ENCODE peak calls at places on chromosome 18, in seven cellular contexts. One of them, this sample, is unnamed.

GRCh38 chr18:26307161-26307773 is 81.0 kb downstream of the TAF4B start:
- DNase-seq in germinal center: peak
- DNase-seq in neural crest cell: peak
- DNase-seq in HTR-8/SVneo: peak
- DNase-seq in retina: peak
- DNase-seq in epithelial cell of esophagus: peak
- DNase-seq in B cell: no peak
- DNase-seq in this sample: peak

GRCh38 chr18:71665131-71665530 is 879.0 kb downstream of the CBLN2 start:
- DNase-seq in retina: no peak
- DNase-seq in HTR-8/SVneo: no peak
- DNase-seq in germinal center: no peak
- DNase-seq in neural crest cell: no peak
- DNase-seq in epithelial cell of esophagus: no peak
- DNase-seq in B cell: no peak
- DNase-seq in this sample: peak

GRCh38 chr18:57269756-57270534 is 82.4 kb upstream of the ST8SIA3 start:
- DNase-seq in B cell: no peak
- DNase-seq in germinal center: no peak
- DNase-seq in neural crest cell: no peak
- DNase-seq in HTR-8/SVneo: no peak
- DNase-seq in retina: no peak
- DNase-seq in epithelial cell of esophagus: no peak
- DNase-seq in this sample: no peak

GRCh38 chr18:31486165-31486564 is 11.8 kb upstream of the DSG2 start:
- DNase-seq in retina: no peak
- DNase-seq in HTR-8/SVneo: no peak
- DNase-seq in epithelial cell of esophagus: peak
- DNase-seq in germinal center: no peak
- DNase-seq in B cell: no peak
- DNase-seq in neural crest cell: no peak
- DNase-seq in this sample: no peak

GRCh38 chr18:76565238-76566173 is 70.5 kb upstream of the ZNF516 start:
- DNase-seq in retina: peak
- DNase-seq in HTR-8/SVneo: peak
- DNase-seq in B cell: no peak
- DNase-seq in germinal center: no peak
- DNase-seq in neural crest cell: peak
- DNase-seq in epithelial cell of esophagus: peak
- DNase-seq in this sample: peak

GRCh38 chr18:58208207-58208944 is 164.3 kb downstream of the NEDD4L start:
- DNase-seq in germinal center: no peak
- DNase-seq in neural crest cell: no peak
- DNase-seq in retina: peak
- DNase-seq in HTR-8/SVneo: no peak
- DNase-seq in epithelial cell of esophagus: peak
- DNase-seq in B cell: no peak
- DNase-seq in this sample: no peak

GRCh38 chr18:62388855-62389760 is 64.0 kb downstream of the TNFRSF11A start:
- DNase-seq in B cell: no peak
- DNase-seq in retina: no peak
- DNase-seq in neural crest cell: no peak
- DNase-seq in epithelial cell of esophagus: peak
- DNase-seq in HTR-8/SVneo: no peak
- DNase-seq in germinal center: no peak
- DNase-seq in this sample: no peak

GRCh38 chr18:50158866-50159653 is 35.9 kb downstream of the MYO5B start:
- DNase-seq in retina: peak
- DNase-seq in epithelial cell of esophagus: peak
- DNase-seq in HTR-8/SVneo: no peak
- DNase-seq in germinal center: no peak
- DNase-seq in neural crest cell: no peak
- DNase-seq in B cell: no peak
- DNase-seq in this sample: no peak

GRCh38 chr18:23237524-23238151 is 102.4 kb downstream of the CABLES1 start:
- DNase-seq in neural crest cell: peak
- DNase-seq in B cell: peak
- DNase-seq in epithelial cell of esophagus: peak
- DNase-seq in retina: no peak
- DNase-seq in HTR-8/SVneo: no peak
- DNase-seq in germinal center: peak
- DNase-seq in this sample: no peak

GRCh38 chr18:2256577-2256976 is 314.7 kb downstream of the METTL4 start:
- DNase-seq in germinal center: no peak
- DNase-seq in neural crest cell: no peak
- DNase-seq in epithelial cell of esophagus: no peak
- DNase-seq in B cell: no peak
- DNase-seq in HTR-8/SVneo: no peak
- DNase-seq in retina: no peak
- DNase-seq in this sample: no peak

GRCh38 chr18:51168031-51168742 is 29.3 kb downstream of the MEX3C start:
- DNase-seq in epithelial cell of esophagus: no peak
- DNase-seq in HTR-8/SVneo: no peak
- DNase-seq in germinal center: no peak
- DNase-seq in B cell: no peak
- DNase-seq in retina: no peak
- DNase-seq in neural crest cell: no peak
- DNase-seq in this sample: no peak

GRCh38 chr18:49457616-49458015 is 2.8 kb downstream of the DYM start:
- DNase-seq in germinal center: no peak
- DNase-seq in retina: no peak
- DNase-seq in epithelial cell of esophagus: no peak
- DNase-seq in HTR-8/SVneo: no peak
- DNase-seq in neural crest cell: no peak
- DNase-seq in B cell: no peak
- DNase-seq in this sample: no peak

GRCh38 chr18:29811519-29811918 is 1231.0 kb downstream of the DSC3 start:
- DNase-seq in retina: no peak
- DNase-seq in neural crest cell: no peak
- DNase-seq in epithelial cell of esophagus: peak
- DNase-seq in germinal center: no peak
- DNase-seq in HTR-8/SVneo: no peak
- DNase-seq in B cell: no peak
- DNase-seq in this sample: no peak

GRCh38 chr18:58124475-58124874 is 80.4 kb downstream of the NEDD4L start:
- DNase-seq in neural crest cell: no peak
- DNase-seq in retina: no peak
- DNase-seq in epithelial cell of esophagus: no peak
- DNase-seq in germinal center: no peak
- DNase-seq in B cell: no peak
- DNase-seq in HTR-8/SVneo: no peak
- DNase-seq in this sample: no peak

GRCh38 chr18:13366977-13367892 is 148.7 kb downstream of the LDLRAD4 start:
- DNase-seq in retina: no peak
- DNase-seq in HTR-8/SVneo: no peak
- DNase-seq in epithelial cell of esophagus: no peak
- DNase-seq in B cell: no peak
- DNase-seq in neural crest cell: no peak
- DNase-seq in germinal center: no peak
- DNase-seq in this sample: no peak

GRCh38 chr18:2903006-2903405 is 56.2 kb downstream of the EMILIN2 start:
- DNase-seq in germinal center: no peak
- DNase-seq in B cell: no peak
- DNase-seq in retina: no peak
- DNase-seq in HTR-8/SVneo: no peak
- DNase-seq in neural crest cell: no peak
- DNase-seq in epithelial cell of esophagus: peak
- DNase-seq in this sample: peak

GRCh38 chr18:7645756-7646155 is 78.6 kb downstream of the PTPRM start:
- DNase-seq in B cell: no peak
- DNase-seq in HTR-8/SVneo: no peak
- DNase-seq in epithelial cell of esophagus: no peak
- DNase-seq in retina: no peak
- DNase-seq in neural crest cell: no peak
- DNase-seq in germinal center: no peak
- DNase-seq in this sample: no peak

This sample was measured in stromal cell of bone marrow.